ENCODE peak calls at places on chromosomes 6 and 20, in nine cellular contexts. N is AG09319, J is brain microvascular endothelial cell, E is fibroblast of mammary gland, F is PC-3, Y is B cell, S is colonic mucosa, W is type B pancreatic cell, B is endothelial cell. M is an unnamed sample.
A peak's percentile ranks its signal among the peaks of the same experiment; 100 is the strongest.

GRCh38 chr6:140774080-140774505 is 1358.6 kb upstream of the GJE1 start:
- DNase-seq in N (peak; percentile 15), J (peak; percentile 80), E (peak; percentile 89), F (peak; percentile 64), Y (no peak), S (no peak), W (no peak), B (no peak), M (peak; percentile 15)

GRCh38 chr20:50980071-50980681 is 21.6 kb downstream of the MOCS3 start:
- DNase-seq in N (peak; percentile 91), J (peak; percentile 99), E (peak; percentile 99), F (peak; percentile 100), Y (no peak), S (no peak), W (no peak), B (no peak), M (no peak)

GRCh38 chr20:4227085-4227821 is 211.9 kb upstream of the RNF24 start:
- DNase-seq in N (peak; percentile 37), J (peak; percentile 52), E (peak; percentile 84), F (peak; percentile 69), Y (no peak), S (no peak), W (no peak), B (no peak), M (no peak)

GRCh38 chr6:12182676-12183075 is 107.5 kb upstream of the EDN1 start:
- DNase-seq in N (no peak), J (peak; percentile 32), E (peak; percentile 30), F (peak; percentile 42), Y (no peak), S (no peak), W (no peak), B (no peak), M (no peak)

GRCh38 chr6:32622545-32623401 is 14.4 kb upstream of the HLA-DQA1 start:
- DNase-seq in N (no peak), J (no peak), E (peak; percentile 66), F (peak; percentile 18), Y (peak; percentile 70), S (peak; percentile 22), W (no peak), B (peak; percentile 7), M (peak; percentile 59)

GRCh38 chr6:166145751-166146150 is 21.9 kb downstream of the TBXT start:
- DNase-seq in N (no peak), J (no peak), E (no peak), F (no peak), Y (no peak), S (no peak), W (no peak), B (no peak), M (no peak)

GRCh38 chr6:112626468-112627082 is 279.4 kb downstream of the RFPL4B start:
- DNase-seq in N (peak; percentile 72), J (peak; percentile 42), E (peak; percentile 90), F (peak; percentile 55), Y (no peak), S (no peak), W (no peak), B (no peak), M (no peak)

GRCh38 chr6:121666809-121667208 is 231.4 kb downstream of the GJA1 start:
- DNase-seq in N (peak; percentile 20), J (peak; percentile 73), E (peak; percentile 91), F (peak; percentile 78), Y (no peak), S (no peak), W (no peak), B (no peak), M (no peak)

GRCh38 chr6:52595796-52596130 is 18.9 kb upstream of the TRAM2 start:
- DNase-seq in N (no peak), J (no peak), E (peak; percentile 67), F (no peak), Y (no peak), S (no peak), W (no peak), B (no peak), M (no peak)

GRCh38 chr6:25874822-25875562 is 949 bp upstream of the SLC17A3 start:
- DNase-seq in N (no peak), J (no peak), E (no peak), F (no peak), Y (no peak), S (no peak), W (no peak), B (no peak), M (no peak)

GRCh38 chr20:59771506-59772372 is 161.7 kb downstream of the SYCP2 start:
- DNase-seq in N (no peak), J (no peak), E (no peak), F (peak; percentile 36), Y (peak; percentile 21), S (no peak), W (no peak), B (no peak), M (no peak)

GRCh38 chr6:17863971-17864754 is 123.3 kb downstream of the KIF13A start:
- DNase-seq in N (no peak), J (peak; percentile 77), E (peak; percentile 85), F (peak; percentile 96), Y (no peak), S (peak; percentile 61), W (no peak), B (no peak), M (no peak)

GRCh38 chr6:76230711-76231110 is 158.2 kb upstream of the IMPG1 start:
- DNase-seq in N (no peak), J (no peak), E (no peak), F (no peak), Y (no peak), S (no peak), W (no peak), B (no peak), M (no peak)

GRCh38 chr20:25626779-25627178 is 3.0 kb upstream of the NANP start:
- DNase-seq in N (no peak), J (no peak), E (no peak), F (no peak), Y (no peak), S (no peak), W (no peak), B (no peak), M (no peak)

GRCh38 chr6:90497411-90497810 is 89.5 kb downstream of the MAP3K7 start:
- DNase-seq in N (no peak), J (no peak), E (no peak), F (peak; percentile 5), Y (no peak), S (no peak), W (no peak), B (no peak), M (no peak)

GRCh38 chr6:37016995-37017394 is 11.5 kb downstream of the FGD2 start:
- DNase-seq in N (no peak), J (no peak), E (no peak), F (no peak), Y (no peak), S (no peak), W (no peak), B (no peak), M (no peak)

GRCh38 chr6:83592770-83593394 is 80.5 kb downstream of the PRSS35 start:
- DNase-seq in N (no peak), J (peak; percentile 17), E (peak; percentile 28), F (peak; percentile 38), Y (no peak), S (no peak), W (no peak), B (peak; percentile 14), M (peak; percentile 36)
- TF ChIP-seq CTCF in N (peak; percentile 54), J (peak; percentile 73), E (peak; percentile 69), F (peak; percentile 63), Y (peak; percentile 12), S (peak; percentile 15), W (peak; percentile 66), B (peak; percentile 42), M (peak; percentile 69)

DNA sequence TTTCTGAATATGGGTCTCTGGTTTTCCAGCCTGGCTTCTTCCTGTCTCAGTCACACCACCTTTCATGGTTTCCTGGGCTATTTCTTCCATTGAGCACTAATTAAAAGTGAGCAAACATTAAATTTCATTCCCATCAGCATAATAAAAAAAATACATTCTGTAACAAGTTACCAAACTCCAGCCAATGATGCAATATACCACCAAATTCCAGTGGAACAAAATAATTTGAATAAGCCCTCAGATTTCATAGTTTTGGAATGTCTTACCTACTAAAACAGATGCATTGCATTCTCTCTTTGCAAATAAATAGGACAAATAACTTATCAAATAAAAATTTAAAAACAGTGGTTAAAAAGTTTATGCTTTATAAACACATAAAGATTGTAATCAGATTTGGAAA is 97.8 kb upstream of the PRDM1 start:
- DNase-seq in N (no peak), J (no peak), E (no peak), F (no peak), Y (no peak), S (no peak), W (no peak), B (no peak), M (no peak)
- TF ChIP-seq CTCF in N (no peak), J (no peak), E (no peak), F (no peak), Y (no peak), S (no peak), W (no peak), B (no peak), M (no peak)

DNA sequence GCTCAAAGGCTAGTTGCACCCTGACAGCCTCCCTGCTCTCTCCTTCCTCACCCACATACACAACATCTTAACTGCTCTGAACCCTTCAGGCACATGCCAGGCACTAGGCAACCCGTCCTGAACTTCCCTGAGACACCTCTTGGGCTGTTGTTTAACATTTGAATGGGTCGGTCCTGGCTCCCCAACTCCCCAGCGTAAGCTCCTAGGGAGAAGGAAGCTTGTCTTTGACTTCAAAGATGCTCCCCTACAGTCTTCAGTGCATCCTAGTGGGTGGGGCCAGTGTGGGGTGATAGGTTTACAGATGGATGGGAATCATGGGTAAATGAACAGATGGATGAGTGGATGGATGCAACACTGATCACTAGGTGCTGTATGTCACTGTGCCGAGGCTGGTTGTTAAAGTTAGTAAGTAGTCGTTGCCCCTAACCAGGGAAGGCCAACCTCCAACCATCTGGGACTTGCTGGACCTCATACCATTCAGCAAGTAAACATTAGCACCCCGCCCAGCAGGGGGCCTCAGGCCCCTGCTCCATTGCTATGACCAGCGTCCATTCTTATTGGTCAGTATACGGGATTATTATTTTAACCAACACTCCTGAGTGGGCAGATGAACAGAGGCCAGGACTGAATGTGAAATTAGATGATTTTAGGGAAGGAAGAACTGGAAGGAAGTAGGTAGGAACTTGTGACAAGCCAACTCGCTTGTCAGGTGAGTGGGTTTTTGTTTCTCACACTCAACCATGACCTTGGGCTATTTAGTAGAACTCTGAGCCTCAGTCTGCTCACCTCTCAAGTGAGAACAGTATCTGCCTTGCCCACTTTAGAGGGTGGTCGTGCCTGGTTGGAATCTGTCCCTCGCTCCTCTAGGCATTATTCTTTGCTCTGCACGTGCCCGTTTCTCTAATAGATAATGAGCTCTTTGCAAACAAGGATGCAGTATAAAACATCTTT is 82.9 kb upstream of the FOXP4 start:
- DNase-seq in N (no peak), J (peak; percentile 72), E (peak; percentile 75), F (peak; percentile 70), Y (peak; percentile 62), S (peak; percentile 66), W (no peak), B (peak; percentile 69), M (peak; percentile 81)
- TF ChIP-seq CTCF in N (peak; percentile 65), J (peak; percentile 86), E (peak; percentile 76), F (peak; percentile 72), Y (peak; percentile 72), S (peak; percentile 55), W (peak; percentile 70), B (peak; percentile 28), M (peak; percentile 72)

DNA sequence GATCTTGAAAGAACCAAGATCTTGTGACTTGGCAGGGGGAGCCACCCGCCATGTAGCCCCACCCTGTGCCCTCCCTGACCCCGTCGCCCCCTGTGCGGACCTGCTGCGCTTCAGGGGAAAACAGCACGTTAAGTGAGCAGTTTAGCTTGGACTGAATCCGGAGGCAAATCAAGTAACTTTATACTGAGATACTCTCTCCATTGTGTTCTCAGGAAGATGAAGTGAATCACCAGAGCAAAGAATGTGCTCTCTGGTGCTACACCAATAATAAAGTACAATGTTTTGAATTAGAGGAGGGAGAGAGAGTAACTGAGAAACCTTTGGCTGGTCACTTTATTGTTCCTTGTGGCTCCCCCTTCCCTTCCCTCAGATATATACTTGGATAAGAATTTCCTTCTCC is 83.4 kb downstream of the TXNDC5 start:
- DNase-seq in N (no peak), J (peak; percentile 25), E (peak; percentile 12), F (peak; percentile 9), Y (no peak), S (no peak), W (no peak), B (no peak), M (no peak)
- TF ChIP-seq CTCF in N (no peak), J (no peak), E (no peak), F (no peak), Y (no peak), S (no peak), W (no peak), B (no peak), M (no peak)